ENCODE peak calls at places on chromosomes 5 and 9, in five cellular contexts. One of them, this sample, is unnamed.
A peak's percentile ranks its signal among the peaks of the same experiment; 100 is the strongest.

GRCh38 chr5:101390317-101390908 is 487.3 kb upstream of the ST8SIA4 start:
- DNase-seq in stomach: no peak
- DNase-seq in suprapubic skin: no peak
- DNase-seq in upper lobe of left lung: no peak
- DNase-seq in esophagus muscularis mucosa: no peak
- DNase-seq in this sample: no peak

GRCh38 chr5:6543346-6543730 is 89.5 kb downstream of the NSUN2 start:
- DNase-seq in esophagus muscularis mucosa: peak; percentile 57
- DNase-seq in stomach: no peak
- DNase-seq in suprapubic skin: peak; percentile 77
- DNase-seq in upper lobe of left lung: no peak
- DNase-seq in this sample: no peak

GRCh38 chr9:37746448-37747270 is 6.9 kb upstream of the TRMT10B start:
- DNase-seq in upper lobe of left lung: peak; percentile 77
- DNase-seq in stomach: no peak
- DNase-seq in suprapubic skin: no peak
- DNase-seq in esophagus muscularis mucosa: no peak
- DNase-seq in this sample: no peak

GRCh38 chr5:1464096-1464446 is 18.8 kb upstream of the SLC6A3 start:
- DNase-seq in suprapubic skin: peak; percentile 72
- DNase-seq in esophagus muscularis mucosa: no peak
- DNase-seq in upper lobe of left lung: no peak
- DNase-seq in stomach: no peak
- DNase-seq in this sample: no peak

GRCh38 chr9:110016340-110016739 is 191.6 kb downstream of the C9orf152 start:
- DNase-seq in esophagus muscularis mucosa: no peak
- DNase-seq in stomach: no peak
- DNase-seq in suprapubic skin: no peak
- DNase-seq in upper lobe of left lung: no peak
- DNase-seq in this sample: no peak

GRCh38 chr9:20518735-20519134 is 103.6 kb downstream of the MLLT3 start:
- DNase-seq in suprapubic skin: no peak
- DNase-seq in upper lobe of left lung: no peak
- DNase-seq in stomach: no peak
- DNase-seq in esophagus muscularis mucosa: no peak
- DNase-seq in this sample: no peak

GRCh38 chr5:106094128-106094726 is 1576.5 kb downstream of the EFNA5 start:
- DNase-seq in upper lobe of left lung: no peak
- DNase-seq in esophagus muscularis mucosa: no peak
- DNase-seq in suprapubic skin: no peak
- DNase-seq in stomach: no peak
- DNase-seq in this sample: peak; percentile 77

GRCh38 chr9:134935056-134936020 is 17.6 kb upstream of the FCN1 start:
- DNase-seq in stomach: no peak
- DNase-seq in esophagus muscularis mucosa: no peak
- DNase-seq in suprapubic skin: no peak
- DNase-seq in upper lobe of left lung: no peak
- DNase-seq in this sample: no peak

GRCh38 chr9:86918556-86918955 is 28.8 kb downstream of the GAS1 start:
- DNase-seq in suprapubic skin: no peak
- DNase-seq in esophagus muscularis mucosa: no peak
- DNase-seq in stomach: no peak
- DNase-seq in upper lobe of left lung: no peak
- DNase-seq in this sample: no peak

GRCh38 chr5:172104021-172104420 is 84.0 kb downstream of the STK10 start:
- DNase-seq in stomach: no peak
- DNase-seq in upper lobe of left lung: peak; percentile 35
- DNase-seq in suprapubic skin: no peak
- DNase-seq in esophagus muscularis mucosa: no peak
- DNase-seq in this sample: no peak

DNA sequence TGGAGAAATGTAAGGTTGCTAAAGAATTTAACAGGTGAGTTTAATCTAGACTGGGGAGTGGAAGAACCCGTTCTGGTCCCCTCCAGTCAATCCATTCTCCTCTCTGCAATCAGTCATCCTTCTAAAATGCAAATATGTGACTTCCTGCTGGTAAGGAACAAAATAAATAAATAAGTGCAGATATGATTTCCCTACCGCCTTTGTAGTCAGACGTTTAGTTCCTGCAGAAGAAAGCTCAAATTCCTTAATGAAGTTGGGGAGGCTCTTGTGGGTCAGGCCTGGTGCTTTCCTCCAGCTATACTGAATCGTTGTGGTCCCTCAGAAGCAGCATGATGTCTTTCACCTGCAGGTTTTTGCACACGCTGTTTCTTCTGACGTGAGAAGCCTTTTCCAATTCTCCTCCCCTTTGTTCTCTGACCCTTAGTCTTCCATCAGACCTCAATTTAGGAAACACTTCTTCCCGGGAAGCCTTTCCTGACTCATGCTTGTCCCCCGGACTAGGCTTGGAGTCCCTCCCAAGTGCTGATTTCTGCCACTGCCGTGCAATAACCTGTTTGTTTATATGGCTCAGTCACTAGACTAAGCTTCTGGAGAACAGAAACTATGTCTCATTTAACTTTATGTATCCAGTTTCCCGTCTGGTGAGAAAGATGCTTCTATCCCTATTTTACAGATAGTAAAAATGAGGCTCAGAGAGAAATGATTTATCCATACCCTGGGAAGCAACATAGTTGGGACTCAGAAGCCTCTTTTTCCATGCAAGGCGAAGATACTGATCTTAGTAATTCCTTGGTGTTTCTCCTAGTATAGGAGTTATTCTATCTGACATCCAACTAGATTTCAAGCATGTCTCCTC is 1.3 kb downstream of the ATP6V1G1 start:
- DNase-seq in upper lobe of left lung: no peak
- DNase-seq in suprapubic skin: no peak
- DNase-seq in esophagus muscularis mucosa: no peak
- DNase-seq in stomach: no peak
- DNase-seq in this sample: no peak
- TF ChIP-seq POLR2A in upper lobe of left lung: no peak
- TF ChIP-seq POLR2A in suprapubic skin: no peak
- TF ChIP-seq POLR2A in esophagus muscularis mucosa: no peak
- TF ChIP-seq POLR2A in stomach: no peak
- TF ChIP-seq POLR2A in this sample: no peak

GRCh38 chr9:33923998-33924701 is 107.2 kb downstream of the UBE2R2 start:
- DNase-seq in stomach: peak; percentile 60
- DNase-seq in esophagus muscularis mucosa: no peak
- DNase-seq in suprapubic skin: no peak
- DNase-seq in upper lobe of left lung: peak; percentile 51
- DNase-seq in this sample: no peak
- TF ChIP-seq POLR2AphosphoS5 in stomach: no peak
- TF ChIP-seq POLR2AphosphoS5 in esophagus muscularis mucosa: no peak
- TF ChIP-seq POLR2AphosphoS5 in suprapubic skin: no peak
- TF ChIP-seq POLR2AphosphoS5 in upper lobe of left lung: no peak
- TF ChIP-seq POLR2AphosphoS5 in this sample: no peak

GRCh38 chr5:103295424-103295823 is 36.9 kb downstream of the MACIR start:
- DNase-seq in esophagus muscularis mucosa: no peak
- DNase-seq in stomach: no peak
- DNase-seq in suprapubic skin: no peak
- DNase-seq in upper lobe of left lung: no peak
- DNase-seq in this sample: no peak

GRCh38 chr5:103290846-103291245 is 32.3 kb downstream of the MACIR start:
- DNase-seq in suprapubic skin: no peak
- DNase-seq in stomach: no peak
- DNase-seq in upper lobe of left lung: no peak
- DNase-seq in esophagus muscularis mucosa: no peak
- DNase-seq in this sample: no peak

GRCh38 chr5:103291606-103292005 is 33.0 kb downstream of the MACIR start:
- DNase-seq in esophagus muscularis mucosa: no peak
- DNase-seq in suprapubic skin: no peak
- DNase-seq in upper lobe of left lung: no peak
- DNase-seq in stomach: no peak
- DNase-seq in this sample: no peak

GRCh38 chr5:103293719-103294118 is 35.2 kb downstream of the MACIR start:
- DNase-seq in upper lobe of left lung: no peak
- DNase-seq in stomach: no peak
- DNase-seq in esophagus muscularis mucosa: no peak
- DNase-seq in suprapubic skin: no peak
- DNase-seq in this sample: no peak

DNA sequence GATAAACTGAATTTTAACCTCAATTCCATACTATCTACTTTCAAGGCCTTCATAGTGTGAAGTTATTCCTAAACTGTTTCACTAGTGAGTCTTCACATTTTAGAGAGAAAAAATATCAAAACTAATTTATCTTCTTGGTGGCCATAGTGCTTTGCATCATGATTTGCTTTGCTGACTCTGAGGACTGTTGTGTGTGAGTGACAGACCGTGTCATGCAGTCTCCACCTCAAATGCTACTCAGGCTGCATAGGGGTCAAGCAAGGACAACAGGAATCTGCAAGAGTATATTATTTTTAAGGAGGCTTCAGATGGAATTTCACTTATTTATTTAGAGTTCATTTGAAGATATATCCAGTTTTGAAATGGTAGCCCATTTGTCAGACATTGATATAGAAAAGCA is 34.5 kb downstream of the MACIR start:
- DNase-seq in suprapubic skin: no peak
- DNase-seq in stomach: no peak
- DNase-seq in esophagus muscularis mucosa: no peak
- DNase-seq in upper lobe of left lung: no peak
- DNase-seq in this sample: no peak
- TF ChIP-seq EP300 in suprapubic skin: no peak
- TF ChIP-seq EP300 in stomach: no peak
- TF ChIP-seq EP300 in esophagus muscularis mucosa: no peak
- TF ChIP-seq EP300 in upper lobe of left lung: no peak
- TF ChIP-seq EP300 in this sample: no peak

DNA sequence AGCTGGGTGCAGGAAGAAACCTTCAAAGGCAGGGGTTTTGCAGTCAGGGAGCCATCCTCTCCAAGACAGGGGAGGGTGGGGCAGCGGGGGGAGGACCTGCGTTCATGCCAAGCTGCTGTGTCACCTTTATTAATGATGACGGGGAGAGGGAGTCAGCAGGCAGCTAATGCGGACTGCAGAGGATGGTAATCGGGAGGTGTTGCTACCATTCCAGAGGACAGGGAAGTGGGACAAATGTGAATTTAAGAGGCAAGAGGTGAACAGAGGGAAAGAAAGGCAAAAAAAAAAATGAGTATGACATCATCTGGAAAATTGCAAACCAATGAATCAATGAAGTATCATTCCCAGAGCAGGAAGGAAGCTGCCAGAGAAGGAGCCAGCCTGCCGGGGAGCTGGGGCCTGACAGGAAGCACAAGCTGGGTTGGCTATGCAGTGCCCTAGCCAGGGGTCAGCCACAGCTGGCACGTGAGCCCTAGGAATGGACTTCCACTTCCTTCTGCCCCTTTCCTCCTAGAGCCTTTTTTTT is 9.3 kb downstream of the INSYN2B start:
- DNase-seq in upper lobe of left lung: peak; percentile 20
- DNase-seq in suprapubic skin: no peak
- DNase-seq in esophagus muscularis mucosa: no peak
- DNase-seq in stomach: no peak
- DNase-seq in this sample: no peak
- TF ChIP-seq POLR2A in upper lobe of left lung: no peak
- TF ChIP-seq POLR2A in suprapubic skin: no peak
- TF ChIP-seq POLR2A in esophagus muscularis mucosa: no peak
- TF ChIP-seq POLR2A in stomach: no peak
- TF ChIP-seq POLR2A in this sample: no peak

This sample was measured in sigmoid colon.